ENCODE peak calls at places on chromosome 9, in seven cellular contexts. V, O, Q, K, M, J and Y are unnamed samples.

GRCh38 chr9:14347408-14348224 is 33.7 kb upstream of the NFIB start:
- DNase-seq in V (no peak), O (no peak), Q (peak; percentile 44), K (no peak), M (no peak), J (no peak), Y (no peak)

GRCh38 chr9:117138257-117138656 is 276.6 kb downstream of the ASTN2 start:
- DNase-seq in V (no peak), O (no peak), Q (no peak), K (no peak), M (no peak), J (no peak), Y (no peak)

GRCh38 chr9:88578486-88579362 is 43.7 kb downstream of the NXNL2 start:
- DNase-seq in V (peak; percentile 58), O (peak; percentile 41), Q (peak; percentile 78), K (peak; percentile 73), M (peak; percentile 23), J (peak; percentile 61), Y (peak; percentile 50)

GRCh38 chr9:133759146-133759900 is 21.2 kb upstream of the SARDH start:
- DNase-seq in V (no peak), O (no peak), Q (no peak), K (no peak), M (no peak), J (no peak), Y (no peak)

GRCh38 chr9:72254881-72255545 is 105.8 kb downstream of the GDA start:
- DNase-seq in V (no peak), O (no peak), Q (no peak), K (no peak), M (no peak), J (no peak), Y (no peak)

GRCh38 chr9:93575706-93576295 is 583 bp upstream of the PHF2 start:
- DNase-seq in V (no peak), O (no peak), Q (peak; percentile 54), K (no peak), M (no peak), J (peak; percentile 59), Y (peak; percentile 64)

GRCh38 chr9:37801287-37801850 is 772 bp downstream of the DCAF10 start:
- DNase-seq in V (no peak), O (no peak), Q (peak; percentile 44), K (no peak), M (no peak), J (no peak), Y (no peak)

GRCh38 chr9:14661421-14662059 is 31.7 kb downstream of the ZDHHC21 start:
- DNase-seq in V (no peak), O (no peak), Q (peak; percentile 6), K (peak; percentile 12), M (no peak), J (no peak), Y (no peak)

GRCh38 chr9:105871547-105871946 is 177.2 kb downstream of the TMEM38B start:
- DNase-seq in V (no peak), O (no peak), Q (no peak), K (no peak), M (no peak), J (no peak), Y (no peak)

GRCh38 chr9:27496134-27496504 is 28.0 kb upstream of the IFNK start:
- DNase-seq in V (no peak), O (no peak), Q (no peak), K (no peak), M (no peak), J (no peak), Y (no peak)

GRCh38 chr9:120659209-120659608 is 55.1 kb downstream of the MEGF9 start:
- DNase-seq in V (no peak), O (no peak), Q (no peak), K (no peak), M (no peak), J (no peak), Y (no peak)

GRCh38 chr9:127039492-127039891 is 82.9 kb downstream of the ANGPTL2 start:
- DNase-seq in V (no peak), O (no peak), Q (no peak), K (no peak), M (no peak), J (no peak), Y (no peak)

GRCh38 chr9:134290603-134291451 is 35.4 kb upstream of the RXRA start:
- DNase-seq in V (no peak), O (no peak), Q (no peak), K (no peak), M (no peak), J (no peak), Y (no peak)

GRCh38 chr9:92617195-92617813 is 52.6 kb downstream of the IPPK start:
- DNase-seq in V (no peak), O (no peak), Q (no peak), K (no peak), M (no peak), J (no peak), Y (no peak)